ENCODE peak calls at places on chromosome 12, in six cellular contexts. R, Q, L, U, Y and O are unnamed samples. For H3K4me1, the result is how much of the 10 kb centered on the place peaks cover.

GRCh38 chr12:79934309-79935020 is 432 bp downstream of the PPP1R12A start:
- DNase-seq in L (no peak), Y (peak), R (peak), Q (no peak), U (no peak), O (no peak)

GRCh38 chr12:53967451-53968059 is 5.4 kb upstream of the HOXC11 start:
- DNase-seq in L (no peak), R (no peak), U (no peak), Q (no peak), Y (no peak), O (no peak)

GRCh38 chr12:59858508-59858907 is 262.7 kb downstream of the SLC16A7 start:
- DNase-seq in U (no peak), R (no peak), Q (no peak), L (no peak), Y (no peak), O (no peak)

GRCh38 chr12:64173456-64173855 is 48.6 kb downstream of the KICS2 start:
- DNase-seq in R (no peak), U (no peak), Q (no peak), Y (no peak), L (no peak), O (no peak)

GRCh38 chr12:14263742-14264141 is 101.7 kb upstream of the ATF7IP start:
- DNase-seq in Q (no peak), L (no peak), Y (no peak), R (no peak), U (no peak), O (peak)

GRCh38 chr12:116027551-116027821 is 250.0 kb downstream of the MED13L start:
- DNase-seq in U (no peak), Q (no peak), R (no peak), Y (no peak), L (no peak), O (no peak)

GRCh38 chr12:21656931-21657335 is 709 bp downstream of the LDHB start:
- DNase-seq in R (peak), Q (peak), L (peak), Y (peak), U (peak), O (peak)

GRCh38 chr12:54217774-54218221 is 29.0 kb upstream of the SMUG1 start:
- DNase-seq in Q (peak), Y (peak), L (peak), R (no peak), U (no peak), O (no peak)

GRCh38 chr12:102757154-102757873 is 159.7 kb downstream of the PAH start:
- DNase-seq in R (no peak), Y (no peak), Q (peak), L (no peak), U (no peak), O (no peak)

GRCh38 chr12:6570264-6570887 is 2.3 kb upstream of the NOP2 start:
- DNase-seq in Y (peak), L (peak), R (peak), Q (peak), U (peak), O (peak)

GRCh38 chr12:69649529-69649928 is 38.8 kb upstream of the LRRC10 start:
- DNase-seq in Y (no peak), U (no peak), R (no peak), Q (no peak), L (no peak), O (no peak)

GRCh38 chr12:132161796-132162507 is 17.7 kb downstream of the NOC4L start:
- DNase-seq in L (no peak), R (no peak), Q (no peak), U (no peak), Y (no peak), O (no peak)
- H3K9ac ChIP-seq in L (no peak), R (no peak), Q (peak), U (no peak), Y (no peak), O (no peak)

DNA sequence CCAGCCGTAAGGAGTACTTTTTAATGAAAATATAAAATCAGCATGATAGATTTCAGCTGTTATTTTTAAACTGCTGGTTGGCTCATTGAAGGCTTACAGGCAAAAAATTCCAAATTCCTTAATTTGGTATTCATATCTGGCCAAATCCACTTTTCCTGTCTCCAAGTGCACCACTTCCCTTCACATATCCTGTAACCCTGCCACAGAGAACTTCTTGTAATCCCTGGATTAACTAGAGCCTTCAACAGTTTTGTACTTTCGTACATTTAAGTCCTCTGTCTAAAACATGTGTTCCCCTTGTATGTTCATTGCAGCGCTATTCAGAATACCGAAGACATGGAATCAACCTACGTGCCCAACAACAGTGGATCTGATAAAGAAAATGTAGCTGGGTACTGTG is 9.6 kb downstream of the PUS7L start:
- DNase-seq in Q (no peak), Y (no peak), L (no peak), U (no peak), R (no peak), O (no peak)
- H3K4me1 ChIP-seq in Q (under half), Y (under half), L (under half), U (under half), R (under half), O (under half)

GRCh38 chr12:2691340-2692111 is 103.2 kb upstream of the FKBP4 start:
- DNase-seq in L (peak), U (peak), R (no peak), Y (peak), Q (no peak), O (no peak)
- TF ChIP-seq EZH2phosphoT487 in L (no peak), U (no peak), R (no peak), Y (no peak), Q (no peak), O (peak)

DNA sequence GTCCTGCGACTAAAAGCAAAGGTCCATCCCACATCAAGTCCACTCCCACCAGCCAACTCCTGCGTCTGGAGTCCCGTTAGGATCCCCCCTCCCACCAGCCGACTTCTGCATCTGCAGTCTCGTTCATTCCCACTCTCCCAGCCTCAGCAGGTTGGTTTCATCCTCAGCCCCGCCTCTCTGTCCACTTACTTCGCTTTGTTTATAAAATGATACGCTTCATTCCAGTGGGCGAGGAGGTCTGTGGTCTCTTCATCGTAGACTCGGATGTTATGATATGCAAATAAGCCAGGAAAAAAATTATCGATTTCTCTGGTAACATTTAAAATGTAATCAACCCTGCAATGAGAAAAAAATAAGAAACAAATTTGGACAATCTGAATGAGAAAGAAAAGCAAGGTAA is 56.8 kb downstream of the SSH1 start:
- DNase-seq in U (no peak), L (no peak), R (no peak), Y (no peak), Q (peak), O (no peak)
- H3K9ac ChIP-seq in U (no peak), L (no peak), R (no peak), Y (no peak), Q (peak), O (no peak)

GRCh38 chr12:95611676-95612309 is 60.5 kb upstream of the USP44 start:
- DNase-seq in U (peak), Y (no peak), L (no peak), R (no peak), Q (no peak), O (peak)
- H3K4me1 ChIP-seq in U (under half), Y (under half), L (under half), R (under half), Q (under half), O (half or more)

DNA sequence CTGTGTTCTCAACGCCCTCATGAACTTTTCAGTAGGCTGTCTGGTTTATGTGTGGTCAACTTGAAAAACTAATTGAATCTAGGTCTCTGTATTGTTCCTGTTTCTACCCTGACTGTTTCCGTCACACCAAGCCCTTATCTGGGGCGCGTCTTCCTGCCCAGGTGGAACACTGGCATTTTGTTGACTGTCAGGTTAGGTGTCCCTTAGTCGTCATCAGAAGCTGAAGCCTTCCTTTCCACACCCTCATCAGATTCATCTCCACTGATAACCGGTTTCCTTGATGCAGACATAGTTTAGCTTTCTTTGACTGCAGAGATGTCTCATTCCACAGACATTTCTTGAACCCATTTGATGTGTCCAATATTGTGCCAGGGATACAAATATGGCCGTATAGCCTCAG is 96.5 kb downstream of the DUSP16 start:
- DNase-seq in L (no peak), U (no peak), R (no peak), Y (no peak), Q (no peak), O (no peak)
- TF ChIP-seq EZH2phosphoT487 in L (no peak), U (no peak), R (no peak), Y (no peak), Q (no peak), O (no peak)

GRCh38 chr12:50243507-50243906 is 39.8 kb downstream of the LIMA1 start:
- DNase-seq in Q (peak), Y (no peak), R (no peak), U (no peak), L (no peak), O (no peak)
- H3K9ac ChIP-seq in Q (peak), Y (no peak), R (peak), U (peak), L (no peak), O (peak)

DNA sequence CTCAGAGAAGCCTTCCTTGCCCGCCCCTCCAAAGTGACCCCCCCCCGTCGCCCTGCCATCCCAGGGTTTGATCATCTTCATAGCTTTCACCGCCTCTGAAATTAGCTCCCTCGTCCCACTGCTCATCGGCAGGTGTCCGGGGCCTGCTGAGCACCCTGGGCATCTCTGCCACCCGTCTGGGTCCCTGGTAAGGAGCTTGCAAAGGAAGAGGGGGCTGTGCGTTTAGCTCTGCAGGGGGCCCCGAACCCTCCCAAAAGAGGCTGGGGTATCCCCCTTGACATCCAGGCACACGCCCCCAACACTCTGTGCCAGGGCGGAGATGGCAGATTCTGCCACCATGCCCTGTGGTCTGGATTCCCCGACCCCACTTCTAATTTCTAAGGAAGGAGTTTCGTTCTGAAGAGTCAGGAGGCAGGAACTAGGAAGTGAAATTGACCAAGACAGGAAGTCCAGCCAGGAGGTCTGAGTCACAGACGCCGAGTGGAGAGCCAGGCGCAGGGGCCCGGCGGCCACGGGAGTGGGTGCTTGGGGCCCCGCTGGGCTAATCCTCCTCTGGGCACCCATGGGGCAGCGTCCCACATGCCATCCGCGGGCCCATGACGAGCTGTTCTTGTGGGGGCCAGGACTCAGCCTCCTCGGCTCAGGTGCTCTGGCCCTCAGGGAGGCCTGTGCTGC is 95.7 kb downstream of the RFLNA start:
- DNase-seq in R (no peak), L (no peak), Q (peak), Y (no peak), U (peak), O (peak)
- H3K4me1 ChIP-seq in R (half or more), L (under half), Q (under half), Y (under half), U (half or more), O (half or more)

DNA sequence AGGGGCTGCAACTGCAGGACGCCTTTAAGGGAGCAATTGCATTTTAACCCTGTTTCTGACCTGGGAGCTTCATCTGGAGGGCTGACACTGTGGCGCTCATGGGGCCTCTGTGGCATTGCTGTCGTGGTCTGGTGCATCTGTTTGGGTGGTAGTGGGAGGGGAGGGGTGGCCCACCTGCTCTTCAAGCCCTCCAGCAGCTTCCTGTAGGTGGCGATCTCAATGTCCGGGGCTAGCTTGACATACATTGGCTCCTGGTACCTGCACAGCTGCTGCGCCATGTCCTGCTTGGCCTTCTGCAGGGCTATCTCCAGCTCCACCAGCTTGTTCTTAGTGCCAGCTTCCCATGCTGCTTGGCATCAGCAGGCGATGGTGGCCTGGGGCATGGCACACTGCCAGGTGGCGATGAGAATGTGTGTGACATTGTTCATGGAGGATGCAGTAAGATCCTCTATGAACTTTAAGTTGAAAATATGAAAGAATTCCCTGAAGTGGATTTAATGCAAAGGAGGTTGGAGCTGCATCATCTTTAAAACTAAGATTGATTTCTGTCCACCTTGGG is 7.7 kb upstream of the KRT82 start:
- DNase-seq in Q (no peak), U (no peak), Y (no peak), R (no peak), L (no peak), O (no peak)
- TF ChIP-seq EZH2phosphoT487 in Q (no peak), U (no peak), Y (no peak), R (no peak), L (no peak), O (no peak)